ENCODE peak calls at places on chromosome 19, in nine cellular contexts. Y, N, M, D, C, S, K, R and W are unnamed samples.

GRCh38 chr19:33175156-33175782 is 18.9 kb upstream of the LRP3 start:
- DNase-seq in Y (no peak), N (no peak), M (no peak), D (no peak), C (no peak), S (no peak), K (no peak), R (no peak), W (no peak)

GRCh38 chr19:53422551-53422950 is 9.2 kb upstream of the ZNF761 start:
- DNase-seq in Y (no peak), N (no peak), M (no peak), D (no peak), C (no peak), S (no peak), K (no peak), R (no peak), W (no peak)

GRCh38 chr19:29620931-29621351 is 14.9 kb downstream of the POP4 start:
- DNase-seq in Y (no peak), N (no peak), M (no peak), D (peak; percentile 37), C (no peak), S (no peak), K (no peak), R (no peak), W (peak; percentile 69)

GRCh38 chr19:12293771-12294307 is 844 bp downstream of the ZNF44 start:
- DNase-seq in Y (peak; percentile 35), N (peak; percentile 30), M (peak; percentile 54), D (peak; percentile 42), C (no peak), S (peak; percentile 41), K (peak; percentile 90), R (peak; percentile 60), W (peak; percentile 60)

GRCh38 chr19:30357580-30357954 is 14.6 kb upstream of the ZNF536 start:
- DNase-seq in Y (no peak), N (no peak), M (no peak), D (no peak), C (no peak), S (no peak), K (no peak), R (no peak), W (no peak)

GRCh38 chr19:45150731-45151725 is 9.8 kb downstream of the NKPD1 start:
- DNase-seq in Y (no peak), N (no peak), M (no peak), D (no peak), C (no peak), S (no peak), K (no peak), R (no peak), W (no peak)

GRCh38 chr19:35549174-35549788 is 3.9 kb downstream of the TMEM147 start:
- DNase-seq in Y (peak; percentile 40), N (no peak), M (peak; percentile 66), D (peak; percentile 40), C (peak; percentile 11), S (no peak), K (no peak), R (peak; percentile 80), W (peak; percentile 43)

GRCh38 chr19:4375620-4376228 is 24.6 kb downstream of the SH3GL1 start:
- DNase-seq in Y (no peak), N (no peak), M (peak; percentile 68), D (no peak), C (no peak), S (peak; percentile 70), K (peak; percentile 62), R (peak; percentile 81), W (no peak)

GRCh38 chr19:51325161-51325979 is 13.9 kb downstream of the IGLON5 start:
- DNase-seq in Y (no peak), N (no peak), M (no peak), D (no peak), C (no peak), S (no peak), K (no peak), R (no peak), W (no peak)

GRCh38 chr19:32362318-32362691 is 16.9 kb downstream of the ZNF507 start:
- DNase-seq in Y (no peak), N (no peak), M (no peak), D (no peak), C (no peak), S (no peak), K (no peak), R (no peak), W (no peak)

GRCh38 chr19:17370026-17370587 is 7.0 kb downstream of the PLVAP start:
- DNase-seq in Y (no peak), N (no peak), M (peak; percentile 47), D (no peak), C (no peak), S (no peak), K (no peak), R (no peak), W (no peak)

GRCh38 chr19:46579286-46579944 is 21.7 kb upstream of the CALM3 start:
- DNase-seq in Y (peak; percentile 46), N (no peak), M (no peak), D (peak; percentile 39), C (no peak), S (peak; percentile 53), K (no peak), R (no peak), W (peak; percentile 48)

GRCh38 chr19:41554902-41555301 is 21.1 kb upstream of the CEACAM21 start:
- DNase-seq in Y (no peak), N (no peak), M (no peak), D (no peak), C (no peak), S (no peak), K (no peak), R (no peak), W (no peak)

GRCh38 chr19:41870401-41870873 is 6.6 kb upstream of the CD79A start:
- DNase-seq in Y (no peak), N (no peak), M (peak; percentile 45), D (no peak), C (no peak), S (no peak), K (no peak), R (no peak), W (no peak)

GRCh38 chr19:4060621-4061177 is 6.0 kb downstream of the ZBTB7A start:
- DNase-seq in Y (no peak), N (no peak), M (no peak), D (no peak), C (no peak), S (no peak), K (no peak), R (no peak), W (no peak)

GRCh38 chr19:17673937-17674799 is 14.0 kb downstream of the UNC13A start:
- DNase-seq in Y (no peak), N (no peak), M (no peak), D (no peak), C (no peak), S (no peak), K (no peak), R (no peak), W (no peak)

GRCh38 chr19:11201791-11202190 is 4.4 kb upstream of the KANK2 start:
- DNase-seq in Y (no peak), N (no peak), M (no peak), D (no peak), C (no peak), S (no peak), K (no peak), R (no peak), W (no peak)

GRCh38 chr19:8004723-8005513 is 523 bp downstream of the ELAVL1 start:
- DNase-seq in Y (peak; percentile 23), N (no peak), M (peak; percentile 27), D (peak; percentile 36), C (no peak), S (no peak), K (no peak), R (peak; percentile 32), W (peak; percentile 49)

GRCh38 chr19:17121736-17122293 is 46.2 kb downstream of the MYO9B start:
- DNase-seq in Y (no peak), N (no peak), M (peak; percentile 95), D (no peak), C (peak; percentile 40), S (no peak), K (no peak), R (no peak), W (no peak)

GRCh38 chr19:45592366-45592765 is 7.8 kb upstream of the OPA3 start:
- DNase-seq in Y (no peak), N (no peak), M (no peak), D (no peak), C (no peak), S (no peak), K (no peak), R (no peak), W (no peak)

GRCh38 chr19:1112254-1113208 is 8.7 kb downstream of the GPX4 start:
- DNase-seq in Y (no peak), N (no peak), M (no peak), D (no peak), C (no peak), S (no peak), K (no peak), R (peak; percentile 38), W (no peak)

GRCh38 chr19:8023371-8023770 is 17.9 kb upstream of the ELAVL1 start:
- DNase-seq in Y (no peak), N (no peak), M (no peak), D (no peak), C (no peak), S (no peak), K (no peak), R (no peak), W (no peak)

GRCh38 chr19:970695-971094 is 13.4 kb upstream of the WDR18 start:
- DNase-seq in Y (no peak), N (no peak), M (no peak), D (no peak), C (no peak), S (no peak), K (no peak), R (no peak), W (no peak)

GRCh38 chr19:48842744-48843162 is 6.5 kb upstream of the HSD17B14 start:
- DNase-seq in Y (peak; percentile 30), N (no peak), M (peak; percentile 36), D (no peak), C (no peak), S (no peak), K (no peak), R (peak; percentile 76), W (peak; percentile 37)

GRCh38 chr19:45306522-45307027 is 16.1 kb downstream of the CKM start:
- DNase-seq in Y (no peak), N (no peak), M (no peak), D (no peak), C (no peak), S (no peak), K (no peak), R (peak; percentile 54), W (no peak)